ENCODE peak calls at places on chromosomes 7 and 10, in ten cellular contexts. Q, F, O, P, U, I, Y, N, A and Z are unnamed samples.

GRCh38 chr10:129894721-129895120 is 69.4 kb downstream of the EBF3 start:
- DNase-seq in F (no peak), U (no peak), O (no peak), N (no peak), A (no peak), Y (no peak), P (no peak), I (no peak), Q (no peak), Z (no peak)

GRCh38 chr10:123451607-123452245 is 214.4 kb upstream of the GPR26 start:
- DNase-seq in F (peak), O (peak), Q (no peak), P (no peak), I (no peak), Y (no peak), U (no peak), A (no peak), N (no peak), Z (no peak)

GRCh38 chr7:118870187-118870586 is 645.7 kb downstream of the ANKRD7 start:
- DNase-seq in N (no peak), U (no peak), I (no peak), Q (no peak), A (no peak), F (peak), Y (no peak), O (no peak), P (no peak), Z (no peak)

GRCh38 chr10:3263082-3263481 is 90.5 kb upstream of the PITRM1 start:
- DNase-seq in Y (no peak), N (no peak), P (no peak), O (no peak), Q (no peak), F (no peak), U (no peak), I (no peak), A (no peak), Z (no peak)

GRCh38 chr10:82319558-82319957 is 444.6 kb downstream of the NRG3 start:
- DNase-seq in F (peak), I (no peak), N (no peak), U (no peak), Q (no peak), P (no peak), O (no peak), A (no peak), Y (no peak), Z (no peak)

GRCh38 chr10:70492786-70493659 is 14.5 kb downstream of the PALD1 start:
- DNase-seq in Q (no peak), I (no peak), A (no peak), N (no peak), Y (no peak), P (no peak), O (no peak), F (no peak), U (no peak), Z (no peak)

GRCh38 chr7:51314726-51315125 is 1.9 kb downstream of the COBL start:
- DNase-seq in P (no peak), O (no peak), F (no peak), Q (no peak), N (no peak), A (no peak), U (no peak), I (no peak), Y (no peak), Z (no peak)

GRCh38 chr7:104271948-104272347 is 56.5 kb upstream of the LHFPL3 start:
- DNase-seq in Y (no peak), F (no peak), N (no peak), U (no peak), A (no peak), P (no peak), I (no peak), Q (no peak), O (no peak), Z (no peak)

GRCh38 chr10:88158506-88159123 is 295.2 kb downstream of the PTEN start:
- DNase-seq in F (no peak), Y (peak), N (no peak), U (no peak), A (no peak), P (no peak), I (no peak), O (no peak), Q (no peak), Z (no peak)

GRCh38 chr10:24382979-24383663 is 174.2 kb downstream of the KIAA1217 start:
- DNase-seq in O (peak), Q (peak), N (no peak), P (no peak), U (no peak), F (no peak), I (no peak), A (no peak), Y (no peak), Z (no peak)

GRCh38 chr7:37333075-37333474 is 115.6 kb downstream of the ELMO1 start:
- DNase-seq in U (no peak), A (no peak), N (no peak), Q (no peak), I (no peak), Y (no peak), O (no peak), P (no peak), F (no peak), Z (no peak)

GRCh38 chr7:3200504-3200903 is 100.5 kb upstream of the SDK1 start:
- DNase-seq in A (no peak), I (no peak), N (no peak), O (peak), Q (no peak), U (peak), P (peak), Y (peak), F (peak), Z (peak)

GRCh38 chr10:17682236-17682946 is 38.4 kb downstream of the STAM start:
- DNase-seq in F (no peak), I (no peak), Q (no peak), N (no peak), O (no peak), Y (no peak), P (no peak), U (no peak), A (no peak), Z (no peak)

GRCh38 chr10:124892905-124893304 is 49.0 kb upstream of the ZRANB1 start:
- DNase-seq in Y (no peak), A (no peak), P (no peak), U (no peak), Q (no peak), F (no peak), O (no peak), I (no peak), N (no peak), Z (no peak)

GRCh38 chr7:82049442-82049841 is 279.6 kb upstream of the HGF start:
- DNase-seq in Q (no peak), F (no peak), I (no peak), O (peak), P (no peak), Y (no peak), A (no peak), N (no peak), U (no peak), Z (peak)

GRCh38 chr7:91771394-91771793 is 109.1 kb downstream of the MTERF1 start:
- DNase-seq in O (no peak), P (no peak), I (no peak), U (no peak), A (no peak), N (no peak), F (no peak), Y (no peak), Q (no peak), Z (peak)

GRCh38 chr10:43110318-43111071 is 27.8 kb upstream of the CSGALNACT2 start:
- DNase-seq in P (peak), U (no peak), F (no peak), I (no peak), Y (peak), A (no peak), O (peak), Q (no peak), N (no peak), Z (peak)

GRCh38 chr7:117986645-117987269 is 113.5 kb upstream of the CTTNBP2 start:
- DNase-seq in F (no peak), P (no peak), O (no peak), N (no peak), Y (no peak), I (no peak), Q (no peak), A (no peak), U (no peak), Z (no peak)

GRCh38 chr10:132519382-132520146 is 18.0 kb upstream of the INPP5A start:
- DNase-seq in N (no peak), Y (no peak), O (no peak), F (no peak), I (no peak), A (no peak), Q (no peak), U (no peak), P (no peak), Z (no peak)

GRCh38 chr10:7258948-7259523 is 151.8 kb downstream of the SFMBT2 start:
- DNase-seq in O (no peak), N (no peak), I (peak), A (no peak), F (no peak), U (no peak), Q (no peak), Y (no peak), P (no peak), Z (no peak)

GRCh38 chr7:30104134-30104533 is 30.7 kb upstream of the MTURN start:
- DNase-seq in Y (no peak), Q (no peak), P (no peak), A (no peak), I (no peak), F (no peak), O (no peak), U (no peak), N (no peak), Z (no peak)

GRCh38 chr7:15341811-15342210 is 220.0 kb downstream of the AGMO start:
- DNase-seq in Q (no peak), P (no peak), I (no peak), U (no peak), Y (no peak), O (no peak), A (no peak), N (no peak), F (no peak), Z (peak)

GRCh38 chr10:77920495-77920894 is 6.1 kb downstream of the DLG5 start:
- DNase-seq in U (no peak), I (no peak), F (no peak), O (no peak), P (no peak), A (no peak), Y (no peak), N (no peak), Q (no peak), Z (no peak)

GRCh38 chr10:10544890-10545289 is 472.8 kb upstream of the CELF2 start:
- DNase-seq in N (no peak), F (no peak), A (no peak), I (no peak), Y (no peak), P (no peak), Q (no peak), U (no peak), O (no peak), Z (no peak)

GRCh38 chr10:112082134-112082533 is 101.4 kb downstream of the GPAM start:
- DNase-seq in N (peak), U (no peak), P (no peak), O (peak), A (no peak), Q (no peak), F (no peak), I (no peak), Y (no peak), Z (no peak)

GRCh38 chr10:33098966-33099663 is 141.1 kb upstream of the ITGB1 start:
- DNase-seq in U (no peak), Y (peak), Q (no peak), I (no peak), P (no peak), N (no peak), A (no peak), O (no peak), F (no peak), Z (peak)

GRCh38 chr10:103834436-103835095 is 20.8 kb downstream of the SH3PXD2A start:
- DNase-seq in Q (no peak), A (no peak), O (no peak), F (no peak), P (no peak), Y (no peak), U (no peak), I (no peak), N (no peak), Z (no peak)

GRCh38 chr7:71271203-71271602 is 139.3 kb downstream of the GALNT17 start:
- DNase-seq in A (no peak), U (no peak), O (no peak), Y (no peak), P (no peak), I (no peak), Q (no peak), N (no peak), F (no peak), Z (no peak)

GRCh38 chr7:77693830-77694583 is 2.3 kb upstream of the RSBN1L start:
- DNase-seq in Q (no peak), I (no peak), P (no peak), U (no peak), A (no peak), Y (no peak), O (no peak), F (no peak), N (no peak), Z (no peak)

GRCh38 chr10:43211030-43211429 is 55.8 kb downstream of the RASGEF1A start:
- DNase-seq in P (peak), N (no peak), O (peak), Q (no peak), I (no peak), F (no peak), A (no peak), U (no peak), Y (no peak), Z (no peak)